ENCODE peak calls at places on chromosomes 7 and 10, in five cellular contexts. Y is heart left ventricle, T is BJ, H is lower lobe of right lung, J is OCI-LY7. S is an unnamed sample.

GRCh38 chr10:100882681-100883321 is 30.0 kb upstream of the SLF2 start:
- DNase-seq in H (no peak), Y (peak), J (no peak), T (no peak), S (no peak)

GRCh38 chr7:115585015-115585655 is 445.4 kb downstream of the TFEC start:
- DNase-seq in T (no peak), Y (no peak), H (no peak), J (no peak), S (peak)

GRCh38 chr10:126906704-126907422 is 1.6 kb downstream of the DOCK1 start:
- DNase-seq in T (no peak), Y (no peak), J (no peak), H (no peak), S (no peak)

GRCh38 chr10:98576096-98576495 is 129.4 kb upstream of the HPS1 start:
- DNase-seq in J (no peak), H (no peak), T (no peak), Y (no peak), S (no peak)

GRCh38 chr7:43550427-43550826 is 32.5 kb upstream of the STK17A start:
- DNase-seq in J (no peak), H (no peak), T (no peak), Y (no peak), S (no peak)

GRCh38 chr10:1465993-1466764 is 271.1 kb downstream of the ADARB2 start:
- DNase-seq in T (no peak), Y (no peak), J (no peak), H (no peak), S (no peak)

GRCh38 chr7:137399827-137400823 is 56.6 kb upstream of the PTN start:
- DNase-seq in T (peak), J (no peak), H (peak), Y (no peak), S (no peak)

GRCh38 chr7:23915196-23915595 is 205.2 kb downstream of the STK31 start:
- DNase-seq in H (no peak), Y (no peak), J (no peak), T (no peak), S (no peak)

GRCh38 chr10:31001740-31002139 is 29.9 kb downstream of the ZNF438 start:
- DNase-seq in H (no peak), T (no peak), Y (no peak), J (no peak), S (no peak)

GRCh38 chr7:136267822-136268221 is 290.7 kb upstream of the MTPN start:
- DNase-seq in J (no peak), Y (no peak), H (no peak), T (no peak), S (no peak)

GRCh38 chr7:40866601-40867000 is 731.8 kb downstream of the SUGCT start:
- DNase-seq in J (no peak), T (no peak), H (no peak), Y (no peak), S (no peak)

GRCh38 chr10:79079074-79079397 is 10.3 kb downstream of the ZMIZ1 start:
- DNase-seq in Y (no peak), J (no peak), T (no peak), H (no peak), S (no peak)

GRCh38 chr10:77516575-77516974 is 121.0 kb downstream of the KCNMA1 start:
- DNase-seq in J (no peak), Y (no peak), T (no peak), H (no peak), S (no peak)

GRCh38 chr10:43960981-43961380 is 312.3 kb upstream of the ZNF32 start:
- DNase-seq in J (no peak), T (no peak), H (no peak), Y (no peak), S (no peak)

GRCh38 chr10:75527542-75527941 is 96.1 kb downstream of the LRMDA start:
- DNase-seq in H (no peak), J (no peak), T (no peak), Y (no peak), S (no peak)

GRCh38 chr7:121624922-121625321 is 228.8 kb upstream of the FAM3C start:
- DNase-seq in T (no peak), H (no peak), Y (peak), J (no peak), S (no peak)

DNA sequence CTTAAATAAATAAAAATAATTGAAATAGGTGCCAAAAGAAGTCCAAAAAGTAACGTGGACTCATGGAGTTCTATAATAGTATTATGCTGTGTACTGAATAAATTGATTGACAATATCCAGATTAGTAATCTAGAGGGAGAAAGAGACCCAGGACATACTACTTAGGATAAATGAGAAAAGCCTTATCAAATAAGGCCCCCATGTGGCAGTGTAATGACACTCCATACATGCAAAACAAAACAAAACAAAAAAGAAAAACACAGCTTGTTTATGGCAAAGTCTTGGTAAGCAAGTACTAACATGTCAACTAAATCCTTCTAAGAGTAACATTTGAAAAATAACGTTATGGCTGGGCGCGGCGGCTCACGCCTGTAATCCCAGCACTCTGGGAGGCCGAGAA is 3.6 kb upstream of the RUNDC3B start:
- DNase-seq in T (no peak), H (no peak), Y (no peak), J (no peak), S (no peak)
- TF ChIP-seq CTCF in T (no peak), H (no peak), Y (no peak), J (no peak), S (peak)

GRCh38 chr10:13959443-13960359 is 371.0 kb downstream of the FRMD4A start:
- DNase-seq in Y (no peak), J (no peak), T (no peak), H (no peak), S (no peak)
- H3K4me3 ChIP-seq in Y (no peak), J (no peak), T (no peak), H (no peak), S (no peak)

DNA sequence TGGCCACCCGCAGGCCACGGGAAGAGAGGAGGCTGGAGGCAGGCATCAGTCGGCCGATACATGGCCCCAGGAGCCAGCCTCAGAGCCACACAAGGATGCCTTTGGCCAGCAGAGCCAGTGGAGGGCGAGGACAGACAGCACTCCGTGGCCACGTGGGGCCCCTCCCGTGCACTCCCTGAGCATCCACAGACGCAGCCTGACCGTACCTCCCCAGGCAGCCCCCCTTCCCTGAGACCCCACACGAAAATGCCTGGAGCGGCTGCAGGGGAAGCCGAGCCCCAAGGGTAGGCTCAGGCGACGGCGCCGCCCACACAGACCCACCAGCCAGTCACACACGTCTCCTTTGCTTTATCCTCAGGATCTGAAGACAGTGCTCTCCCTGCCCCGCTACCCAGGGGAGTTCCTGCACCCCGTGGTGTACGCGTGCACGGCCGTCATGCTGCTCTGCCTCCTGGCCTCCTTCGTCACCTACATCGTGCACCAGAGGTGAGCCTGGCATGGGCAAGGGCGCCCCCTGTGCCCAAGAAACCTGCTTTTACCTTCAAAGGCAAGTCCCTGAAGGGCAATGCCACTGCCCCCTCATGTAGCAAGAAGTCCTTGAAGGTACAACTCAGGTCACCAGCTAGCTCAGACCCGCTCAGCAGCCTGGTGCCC is 9.0 kb downstream of the ADGRA1 start:
- DNase-seq in T (no peak), H (no peak), Y (no peak), J (no peak), S (no peak)
- TF ChIP-seq CTCF in T (peak), H (no peak), Y (no peak), J (no peak), S (peak)

GRCh38 chr10:113856563-113856962 is 2.1 kb downstream of the NHLRC2 start:
- DNase-seq in J (no peak), H (no peak), Y (no peak), T (no peak), S (no peak)

GRCh38 chr10:113854757-113855626 is 531 bp downstream of the NHLRC2 start:
- DNase-seq in T (no peak), Y (peak), H (peak), J (peak), S (no peak)

GRCh38 chr10:113858541-113858940 is 4.1 kb downstream of the NHLRC2 start:
- DNase-seq in Y (no peak), J (no peak), T (no peak), H (no peak), S (no peak)

GRCh38 chr10:113859261-113859660 is 4.8 kb downstream of the NHLRC2 start:
- DNase-seq in H (no peak), J (no peak), T (no peak), Y (no peak), S (no peak)

GRCh38 chr10:113857210-113857609 is 2.7 kb downstream of the NHLRC2 start:
- DNase-seq in H (no peak), Y (no peak), J (no peak), T (no peak), S (no peak)
- H3K4me3 ChIP-seq in H (no peak), Y (peak), J (peak), T (no peak), S (no peak)

GRCh38 chr10:17250736-17251135 is 22.7 kb downstream of the VIM start:
- DNase-seq in H (no peak), J (no peak), T (no peak), Y (no peak), S (no peak)

GRCh38 chr10:17244712-17245365 is 16.8 kb downstream of the VIM start:
- DNase-seq in J (no peak), T (no peak), H (no peak), Y (no peak), S (no peak)

GRCh38 chr10:17247210-17247609 is 19.2 kb downstream of the VIM start:
- DNase-seq in J (no peak), H (no peak), T (no peak), Y (no peak), S (no peak)

GRCh38 chr10:17248964-17249363 is 20.9 kb downstream of the VIM start:
- DNase-seq in Y (no peak), T (no peak), J (no peak), H (no peak), S (no peak)

DNA sequence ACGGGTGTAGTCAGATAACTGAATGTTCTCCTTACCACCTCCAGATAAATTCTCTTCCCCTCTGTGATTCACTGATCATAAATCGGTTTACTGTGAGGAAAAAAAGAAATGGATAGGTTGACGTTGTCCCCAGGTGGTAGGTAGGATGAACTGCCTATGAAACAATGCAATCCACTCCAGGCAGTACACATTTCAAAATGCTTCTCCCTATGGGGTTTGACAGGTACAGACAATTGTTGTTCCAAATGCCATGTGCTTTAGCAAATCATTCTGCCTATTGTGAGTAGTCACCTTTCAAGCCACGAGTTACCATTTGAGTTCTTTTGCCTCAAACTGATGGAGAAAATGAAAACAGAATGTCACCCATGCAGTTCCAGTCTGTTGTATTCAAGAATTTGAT is 21.8 kb downstream of the VIM start:
- DNase-seq in J (no peak), Y (no peak), T (no peak), H (no peak), S (no peak)
- TF ChIP-seq CTCF in J (peak), Y (peak), T (peak), H (peak), S (peak)

DNA sequence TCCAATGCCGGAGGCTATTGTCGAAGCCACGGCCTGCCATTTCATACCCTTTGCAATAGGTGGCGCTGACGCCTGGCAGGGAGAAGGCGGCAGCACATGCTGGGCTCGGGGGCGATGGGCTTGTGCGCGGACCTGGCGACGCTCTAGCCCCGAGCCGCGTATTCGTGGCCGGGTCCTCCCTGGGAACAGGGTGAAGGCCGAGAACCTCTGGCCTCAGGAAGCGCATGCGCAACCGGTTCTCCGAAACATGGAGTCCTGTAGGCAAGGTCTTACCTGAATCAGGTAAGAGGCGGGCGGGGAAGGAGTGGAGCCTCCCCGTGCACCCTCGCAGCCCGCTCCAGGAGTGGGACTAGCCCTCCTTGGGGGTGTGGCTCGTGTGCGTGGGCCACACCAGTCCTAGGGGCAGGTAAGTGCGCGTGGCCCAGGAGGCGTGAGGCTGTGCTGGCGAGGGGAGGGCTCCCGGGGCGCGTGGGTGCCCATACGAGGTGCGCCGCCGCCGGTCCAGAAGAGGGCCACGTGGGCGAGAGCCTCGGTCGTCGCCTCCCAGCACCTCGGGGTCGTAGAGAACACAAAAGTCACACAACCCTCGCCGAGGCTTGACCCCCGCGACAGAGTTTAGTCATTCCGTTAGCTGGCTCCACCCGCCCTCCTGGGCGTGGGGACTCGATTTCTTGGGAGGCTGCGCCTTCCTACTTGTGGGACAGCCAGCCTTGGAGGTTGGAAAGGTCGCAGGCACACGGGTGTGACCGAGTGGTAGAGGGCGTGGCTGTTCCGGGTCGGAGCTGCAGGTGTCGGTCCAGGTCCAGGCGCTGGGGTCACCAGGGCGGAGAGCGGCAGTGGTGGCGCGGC is 5.5 kb upstream of the MEST start:
- DNase-seq in H (peak), T (no peak), Y (peak), J (peak), S (no peak)
- H3K4me3 ChIP-seq in H (peak), T (peak), Y (no peak), J (peak), S (peak)

GRCh38 chr10:93496322-93497041 is at the start of gene CEP55:
- DNase-seq in Y (peak), T (peak), J (peak), H (peak), S (no peak)
- TF ChIP-seq CTCF in Y (no peak), T (no peak), J (no peak), H (no peak), S (no peak)

DNA sequence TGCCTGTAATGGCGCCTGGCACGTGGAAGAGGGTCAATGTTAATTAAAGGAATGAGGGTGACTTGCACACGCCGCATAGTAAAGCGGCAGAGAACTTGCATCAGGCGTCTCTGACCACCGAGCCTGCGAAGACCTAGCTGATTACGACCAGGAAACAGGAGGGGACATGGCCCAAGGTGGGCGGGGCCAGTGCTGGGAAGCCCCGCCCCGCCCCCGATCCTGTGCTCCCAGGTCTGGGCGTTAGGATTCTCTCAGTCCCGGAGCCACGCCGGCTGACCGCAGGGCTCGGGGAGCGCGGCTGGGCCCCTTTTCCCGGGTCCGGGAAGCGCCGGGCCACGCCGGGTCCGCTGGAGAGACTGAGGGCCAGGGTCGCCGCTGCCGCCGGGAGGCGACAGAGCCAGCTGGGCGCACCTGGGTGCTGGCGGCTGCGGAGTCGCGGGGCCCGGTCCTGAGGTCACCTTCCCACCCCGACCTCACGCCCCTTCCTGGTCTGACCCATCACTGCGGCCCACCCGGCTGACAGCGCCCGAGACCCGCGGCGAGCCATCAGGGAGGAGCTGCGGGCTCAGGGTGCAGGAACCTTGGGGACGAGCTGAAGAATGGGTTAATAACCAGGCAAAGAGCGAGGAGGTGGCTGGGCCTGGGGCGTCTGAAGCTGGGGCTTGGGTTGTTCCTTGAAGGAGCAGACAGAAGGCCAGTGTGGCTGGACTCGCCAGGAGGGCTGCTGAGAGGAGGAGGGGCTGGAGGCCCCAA is 23.0 kb upstream of the GRID1 start:
- DNase-seq in H (no peak), T (no peak), J (peak), Y (no peak), S (no peak)
- H3K4me3 ChIP-seq in H (peak), T (peak), J (peak), Y (no peak), S (peak)

DNA sequence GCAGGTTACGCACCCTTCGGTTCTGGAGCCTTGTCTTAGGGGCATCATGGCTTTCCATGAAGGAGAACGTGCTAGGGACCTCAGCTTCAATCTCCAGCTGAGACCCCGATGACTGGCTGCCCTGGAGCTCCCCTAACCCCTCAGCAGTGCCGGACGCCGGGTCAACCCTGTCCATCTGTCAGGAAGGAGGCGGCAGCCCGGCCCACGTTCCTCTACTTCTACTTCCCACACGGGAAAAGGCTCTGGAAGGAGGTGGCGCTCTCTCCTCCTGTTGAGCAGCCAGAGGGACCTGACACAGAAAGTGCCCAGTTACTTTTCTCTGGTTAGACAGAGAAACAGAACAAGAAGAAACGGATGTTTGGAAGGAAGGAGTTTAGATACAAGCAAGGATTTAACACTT is 87.4 kb downstream of the DYNC2I1 start:
- DNase-seq in T (no peak), H (no peak), Y (no peak), J (no peak), S (no peak)
- TF ChIP-seq CTCF in T (no peak), H (no peak), Y (no peak), J (no peak), S (no peak)